ENCODE peak calls at places on chromosomes 1 and 21, in seven cellular contexts. C is PC-9, W is GM13977, O is fibroblast of lung, Q is WERI-Rb-1, Z is thoracic aorta, E is kidney epithelial cell. V is an unnamed sample.

GRCh38 chr1:101506541-101507164 is 269.8 kb downstream of the S1PR1 start:
- DNase-seq in C (no peak), W (peak; percentile 33), O (peak; percentile 13), Q (peak; percentile 26), Z (no peak), E (no peak), V (no peak)

GRCh38 chr1:44282704-44283426 is 69.6 kb downstream of the DMAP1 start:
- DNase-seq in C (no peak), W (no peak), O (no peak), Q (no peak), Z (no peak), E (no peak), V (no peak)

GRCh38 chr1:195733826-195734225 is 874.4 kb downstream of the KCNT2 start:
- DNase-seq in C (no peak), W (no peak), O (no peak), Q (peak; percentile 56), Z (no peak), E (no peak), V (no peak)

GRCh38 chr1:205273551-205273982 is 45.8 kb downstream of the TMCC2 start:
- DNase-seq in C (peak; percentile 67), W (peak; percentile 93), O (peak; percentile 55), Q (peak; percentile 96), Z (no peak), E (no peak), V (no peak)

GRCh38 chr1:1437033-1437903 is 1.8 kb downstream of the VWA1 start:
- DNase-seq in C (no peak), W (peak; percentile 34), O (no peak), Q (no peak), Z (no peak), E (no peak), V (no peak)

GRCh38 chr1:61782771-61783170 is 40.5 kb downstream of the PATJ start:
- DNase-seq in C (no peak), W (peak; percentile 36), O (no peak), Q (no peak), Z (no peak), E (no peak), V (no peak)

GRCh38 chr1:187396226-187396625 is 567.5 kb downstream of the PLA2G4A start:
- DNase-seq in C (no peak), W (no peak), O (peak; percentile 40), Q (no peak), Z (no peak), E (no peak), V (no peak)

GRCh38 chr1:53016705-53017104 is 45.3 kb upstream of the PODN start:
- DNase-seq in C (no peak), W (no peak), O (peak; percentile 17), Q (no peak), Z (no peak), E (no peak), V (no peak)

GRCh38 chr1:37092937-37093336 is 58.6 kb upstream of the GRIK3 start:
- DNase-seq in C (no peak), W (no peak), O (no peak), Q (no peak), Z (no peak), E (no peak), V (no peak)

GRCh38 chr1:37098196-37098595 is 63.9 kb upstream of the GRIK3 start:
- DNase-seq in C (no peak), W (no peak), O (no peak), Q (peak; percentile 70), Z (no peak), E (no peak), V (no peak)

GRCh38 chr1:37094302-37094701 is 60.0 kb upstream of the GRIK3 start:
- DNase-seq in C (no peak), W (no peak), O (no peak), Q (no peak), Z (no peak), E (no peak), V (no peak)

GRCh38 chr1:37100310-37100709 is 66.0 kb upstream of the GRIK3 start:
- DNase-seq in C (no peak), W (no peak), O (no peak), Q (no peak), Z (no peak), E (no peak), V (no peak)

DNA sequence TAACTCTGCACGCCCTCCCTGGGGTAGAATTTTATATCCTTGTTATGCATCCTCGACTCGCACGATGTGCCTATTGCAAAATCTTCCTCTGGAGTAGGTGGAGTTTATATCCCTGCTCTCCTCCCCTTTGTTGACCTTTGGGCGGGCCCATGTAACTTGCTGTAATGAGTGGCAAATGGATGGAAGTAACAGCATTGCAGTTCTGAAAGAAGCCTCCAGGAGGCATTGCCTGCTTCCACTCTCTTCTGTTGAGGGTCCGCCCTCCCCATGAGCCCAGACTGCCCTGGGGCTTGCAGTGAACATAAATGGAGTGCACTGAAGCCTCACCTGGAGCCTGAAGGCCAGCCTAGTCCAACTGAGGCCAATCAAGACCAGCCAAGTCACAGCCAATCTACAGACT is 62.2 kb upstream of the GRIK3 start:
- DNase-seq in C (peak; percentile 38), W (peak; percentile 41), O (no peak), Q (peak; percentile 40), Z (no peak), E (no peak), V (no peak)
- TF ChIP-seq CTCF in C (peak; percentile 49), W (peak; percentile 51), O (no peak), Q (peak; percentile 67), Z (no peak), E (no peak), V (no peak)

GRCh38 chr21:44950016-44950326 is 10.1 kb downstream of the SLX9 start:
- DNase-seq in C (no peak), W (no peak), O (no peak), Q (no peak), Z (no peak), E (no peak), V (no peak)

GRCh38 chr21:44950351-44950750 is 10.5 kb downstream of the SLX9 start:
- DNase-seq in C (no peak), W (no peak), O (no peak), Q (no peak), Z (no peak), E (no peak), V (peak; percentile 77)

GRCh38 chr21:44947930-44948331 is 8.1 kb downstream of the SLX9 start:
- DNase-seq in C (no peak), W (no peak), O (no peak), Q (peak; percentile 8), Z (no peak), E (no peak), V (peak; percentile 92)

GRCh38 chr21:44948426-44949120 is 8.7 kb downstream of the SLX9 start:
- DNase-seq in C (no peak), W (no peak), O (no peak), Q (peak; percentile 7), Z (no peak), E (no peak), V (peak; percentile 67)

DNA sequence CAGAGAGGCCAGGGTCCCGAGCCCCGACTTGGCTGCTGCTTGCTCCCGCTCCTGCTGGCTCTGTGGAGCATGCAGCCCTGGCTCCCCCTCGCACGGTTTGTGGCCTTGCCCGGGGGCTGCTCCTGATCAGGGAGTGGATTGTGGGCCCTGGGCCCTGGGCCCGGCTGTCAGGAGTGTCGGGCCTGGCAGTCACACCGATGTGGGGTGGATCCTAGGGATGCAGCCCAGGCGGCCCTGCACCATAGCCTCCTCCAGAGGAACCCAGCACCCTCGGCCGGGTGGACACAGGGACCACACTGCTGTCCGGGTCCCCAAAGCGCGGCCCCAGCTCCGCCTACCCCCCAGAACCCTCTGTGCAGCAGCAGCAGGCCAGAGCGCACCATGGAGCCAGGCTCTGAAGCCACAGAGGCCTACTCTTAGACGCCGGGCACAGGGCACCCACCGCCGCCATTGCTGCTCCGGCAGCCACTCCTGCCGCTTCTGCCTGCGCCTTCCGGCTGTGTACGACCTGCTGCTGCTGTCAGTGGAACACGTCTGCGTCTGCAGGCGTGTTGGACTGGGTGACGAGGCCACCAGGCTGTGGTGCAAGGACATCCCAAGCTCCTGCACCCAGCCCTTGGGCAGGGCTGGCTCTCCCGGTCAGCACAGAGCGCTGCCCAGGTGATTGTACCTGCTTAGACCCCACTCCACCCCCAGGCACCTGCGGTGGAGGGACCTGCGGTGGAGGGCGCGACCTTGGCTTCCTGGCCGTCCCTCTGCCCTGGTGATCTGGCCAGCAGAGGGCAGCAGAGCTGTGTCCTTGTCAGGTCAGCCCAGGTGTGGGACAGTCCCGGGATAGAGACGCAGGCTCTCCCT is 9.6 kb downstream of the SLX9 start:
- DNase-seq in C (no peak), W (peak; percentile 91), O (peak; percentile 46), Q (peak; percentile 93), Z (no peak), E (no peak), V (peak; percentile 91)
- TF ChIP-seq CTCF in C (peak; percentile 86), W (peak; percentile 96), O (peak; percentile 85), Q (peak; percentile 98), Z (peak; percentile 91), E (peak; percentile 92), V (peak; percentile 99)

GRCh38 chr1:152869808-152870419 is 8.2 kb upstream of the SMCP start:
- DNase-seq in C (no peak), W (peak; percentile 76), O (peak; percentile 45), Q (peak; percentile 95), Z (peak; percentile 9), E (no peak), V (no peak)
- TF ChIP-seq CTCF in C (peak; percentile 65), W (peak; percentile 85), O (peak; percentile 82), Q (peak; percentile 99), Z (peak; percentile 71), E (peak; percentile 70), V (peak; percentile 82)

GRCh38 chr1:156622581-156623297 is 3.5 kb downstream of the HAPLN2 start:
- DNase-seq in C (peak; percentile 66), W (no peak), O (no peak), Q (no peak), Z (no peak), E (no peak), V (no peak)

GRCh38 chr1:156625436-156626078 is 6.3 kb downstream of the HAPLN2 start:
- DNase-seq in C (no peak), W (peak; percentile 63), O (peak; percentile 18), Q (peak; percentile 83), Z (no peak), E (no peak), V (no peak)

GRCh38 chr1:156626079-156626438 is 6.8 kb downstream of the HAPLN2 start:
- DNase-seq in C (peak; percentile 39), W (no peak), O (no peak), Q (no peak), Z (no peak), E (no peak), V (no peak)

GRCh38 chr1:156624814-156625435 is 5.7 kb downstream of the HAPLN2 start:
- DNase-seq in C (no peak), W (peak; percentile 13), O (no peak), Q (peak; percentile 55), Z (no peak), E (no peak), V (no peak)

DNA sequence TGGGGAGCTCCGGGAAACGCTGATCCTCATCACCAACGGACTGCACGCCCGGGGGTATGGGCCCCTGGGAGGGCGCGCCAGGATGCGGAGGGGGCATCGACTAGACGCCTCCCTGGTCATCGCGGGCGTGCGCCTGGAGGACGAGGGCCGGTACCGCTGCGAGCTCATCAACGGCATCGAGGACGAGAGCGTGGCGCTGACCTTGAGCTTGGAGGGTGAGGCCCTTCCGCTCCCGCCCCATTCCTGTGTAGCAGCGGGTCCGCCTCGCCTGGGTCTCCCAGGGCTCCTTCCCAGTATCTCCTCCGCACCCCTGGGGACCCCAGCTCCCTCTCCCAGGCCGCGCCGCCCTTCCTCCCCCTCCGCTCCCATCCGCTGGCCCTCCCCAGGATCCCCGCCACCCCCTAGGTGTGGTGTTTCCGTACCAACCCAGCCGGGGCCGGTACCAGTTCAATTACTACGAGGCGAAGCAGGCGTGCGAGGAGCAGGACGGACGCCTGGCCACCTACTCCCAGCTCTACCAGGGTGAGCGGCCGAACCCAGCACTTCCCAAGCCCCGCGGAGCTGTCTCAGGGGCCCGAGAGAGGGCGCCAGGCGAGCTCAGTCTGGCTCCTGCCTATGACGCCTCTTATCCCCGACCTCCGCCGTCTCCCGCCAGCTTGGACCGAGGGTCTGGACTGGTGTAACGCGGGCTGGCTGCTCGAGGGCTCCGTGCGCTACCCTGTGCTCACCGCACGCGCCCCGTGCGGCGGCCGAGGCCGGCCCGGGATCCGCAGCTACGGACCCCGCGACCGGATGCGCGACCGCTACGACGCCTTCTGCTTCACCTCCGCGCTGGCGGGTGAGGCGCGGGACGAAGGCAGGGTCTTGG is 5.0 kb downstream of the HAPLN2 start:
- DNase-seq in C (no peak), W (peak; percentile 61), O (peak; percentile 28), Q (peak; percentile 95), Z (no peak), E (no peak), V (no peak)
- TF ChIP-seq CTCF in C (peak; percentile 32), W (peak; percentile 58), O (no peak), Q (peak; percentile 91), Z (peak; percentile 41), E (peak; percentile 56), V (peak; percentile 74)